ENCODE peak calls at places on chromosomes 5 and 9, in nine cellular contexts. Z, F, Q, B, C, P, A, W and H are unnamed samples.

GRCh38 chr5:33888582-33888981 is 3.2 kb downstream of the ADAMTS12 start:
- DNase-seq in Z (no peak), W (peak; percentile 74), P (no peak), A (no peak), F (no peak), C (no peak), Q (no peak), B (no peak), H (no peak)

GRCh38 chr9:84697042-84697441 is 27.5 kb downstream of the NTRK2 start:
- DNase-seq in Z (no peak), Q (no peak), A (no peak), B (no peak), P (no peak), W (no peak), F (no peak), C (no peak), H (no peak)

GRCh38 chr5:142472306-142472951 is 147.6 kb upstream of the SPRY4 start:
- DNase-seq in P (peak; percentile 37), B (peak; percentile 81), W (peak; percentile 95), Q (no peak), A (peak; percentile 2), C (no peak), Z (no peak), F (no peak), H (no peak)

GRCh38 chr5:1285883-1286291 is 9.0 kb downstream of the TERT start:
- DNase-seq in A (no peak), Z (no peak), B (no peak), W (no peak), C (no peak), P (no peak), Q (no peak), F (no peak), H (no peak)

GRCh38 chr9:35972093-35972492 is 14.1 kb upstream of the OR2S2 start:
- DNase-seq in Z (peak; percentile 52), B (no peak), Q (no peak), P (peak; percentile 40), A (no peak), W (no peak), F (no peak), C (peak; percentile 73), H (peak; percentile 64)

GRCh38 chr5:3809455-3809854 is 213.8 kb downstream of the IRX1 start:
- DNase-seq in A (no peak), Q (no peak), F (no peak), W (no peak), P (no peak), Z (no peak), C (no peak), B (no peak), H (no peak)

GRCh38 chr9:27940535-27940934 is 367.3 kb upstream of the C9orf72 start:
- DNase-seq in Z (no peak), A (no peak), P (no peak), C (no peak), W (no peak), B (no peak), F (no peak), Q (no peak), H (no peak)

GRCh38 chr9:108382267-108382666 is 473.5 kb downstream of the ACTL7B start:
- DNase-seq in B (no peak), C (no peak), P (no peak), Z (no peak), Q (no peak), F (no peak), A (no peak), W (no peak), H (no peak)

GRCh38 chr9:116303270-116303904 is 149.8 kb downstream of the PAPPA start:
- DNase-seq in C (no peak), F (no peak), P (no peak), W (no peak), A (no peak), Q (no peak), Z (no peak), B (no peak), H (no peak)

GRCh38 chr5:173547579-173547978 is 68.9 kb downstream of the BOD1 start:
- DNase-seq in W (peak; percentile 77), B (peak; percentile 29), F (peak; percentile 38), Q (no peak), P (no peak), A (no peak), Z (no peak), C (no peak), H (no peak)

GRCh38 chr9:16449331-16449730 is 421.1 kb downstream of the BNC2 start:
- DNase-seq in C (no peak), Q (no peak), A (no peak), Z (no peak), P (no peak), B (no peak), W (no peak), F (no peak), H (no peak)

GRCh38 chr5:133240425-133241091 is 188.7 kb downstream of the HSPA4 start:
- DNase-seq in C (no peak), A (no peak), Z (no peak), W (peak; percentile 98), P (peak; percentile 3), Q (no peak), F (no peak), B (peak; percentile 91), H (no peak)

GRCh38 chr9:130995399-130995941 is 13.5 kb upstream of the LAMC3 start:
- DNase-seq in Z (no peak), W (peak; percentile 40), F (no peak), B (no peak), A (no peak), P (no peak), Q (no peak), C (no peak), H (peak; percentile 75)

GRCh38 chr9:119802621-119803020 is 433.4 kb upstream of the BRINP1 start:
- DNase-seq in W (no peak), F (no peak), B (no peak), Z (peak; percentile 77), P (no peak), C (no peak), Q (no peak), A (no peak), H (peak; percentile 36)